ENCODE peak calls at places on chromosomes 1 and 21, in ten cellular contexts. D, N, Y, Q, P, A, Z, W, F and I are unnamed samples.

GRCh38 chr1:243490748-243491686 is 235.2 kb downstream of the SDCCAG8 start:
- DNase-seq in A (peak), F (no peak), Q (no peak), W (peak), Y (no peak), D (no peak), N (no peak), P (no peak), Z (no peak), I (no peak)

GRCh38 chr1:245552331-245552730 is 397.5 kb downstream of the KIF26B start:
- DNase-seq in Q (no peak), D (no peak), F (no peak), Z (no peak), A (no peak), N (no peak), P (no peak), W (no peak), Y (no peak), I (no peak)

GRCh38 chr21:44910229-44911065 is 10.3 kb downstream of the ITGB2 start:
- DNase-seq in Y (no peak), D (no peak), Q (no peak), N (no peak), Z (no peak), A (no peak), F (no peak), P (no peak), W (no peak), I (no peak)

GRCh38 chr1:94926915-94927404 is at the start of gene CNN3:
- DNase-seq in F (peak), Q (peak), N (peak), D (peak), Y (peak), P (peak), W (peak), Z (peak), A (peak), I (peak)

GRCh38 chr21:14453964-14454641 is 71.2 kb upstream of the HSPA13 start:
- DNase-seq in Y (no peak), Q (no peak), D (peak), N (no peak), A (no peak), F (no peak), Z (no peak), W (no peak), P (no peak), I (no peak)

GRCh38 chr1:46613661-46614603 is 2.7 kb downstream of the MOB3C start:
- DNase-seq in W (peak), D (peak), Y (peak), N (peak), A (peak), Q (peak), P (peak), F (peak), Z (peak), I (peak)

GRCh38 chr1:180515857-180516388 is 13.5 kb upstream of the ACBD6 start:
- DNase-seq in A (peak), W (peak), D (peak), P (peak), F (peak), Q (peak), Y (peak), N (peak), Z (peak), I (peak)

GRCh38 chr1:14910947-14911721 is 242.4 kb upstream of the TMEM51 start:
- DNase-seq in A (no peak), Y (no peak), P (no peak), D (no peak), Z (no peak), W (no peak), Q (no peak), N (peak), F (no peak), I (no peak)

GRCh38 chr1:220420700-220421099 is 107.2 kb upstream of the MARK1 start:
- DNase-seq in D (no peak), W (no peak), P (no peak), F (no peak), Q (no peak), A (no peak), N (no peak), Z (no peak), Y (no peak), I (no peak)

GRCh38 chr1:212520746-212521145 is 87.8 kb upstream of the ATF3 start:
- DNase-seq in W (no peak), Z (no peak), Y (no peak), P (no peak), F (no peak), N (no peak), Q (peak), D (no peak), A (no peak), I (no peak)

GRCh38 chr1:1175221-1176062 is 1.8 kb downstream of the TTLL10 start:
- DNase-seq in Y (no peak), D (no peak), N (no peak), F (no peak), Z (no peak), A (no peak), P (no peak), W (no peak), Q (no peak), I (no peak)

GRCh38 chr1:197850918-197851317 is 51.5 kb upstream of the C1orf53 start:
- DNase-seq in Z (no peak), Q (no peak), D (no peak), W (no peak), F (no peak), A (no peak), P (no peak), Y (no peak), N (no peak), I (no peak)

GRCh38 chr21:42336065-42336464 is 14.7 kb downstream of the TFF2 start:
- DNase-seq in Z (no peak), N (no peak), Q (no peak), Y (no peak), A (no peak), F (no peak), P (no peak), W (peak), D (peak), I (no peak)

GRCh38 chr1:230627767-230628166 is 14.5 kb upstream of the COG2 start:
- DNase-seq in Y (no peak), Z (no peak), N (no peak), W (no peak), F (no peak), D (no peak), A (no peak), Q (no peak), P (no peak), I (no peak)

GRCh38 chr1:172960019-172960418 is 90.7 kb downstream of the TNFSF18 start:
- DNase-seq in Y (no peak), D (no peak), N (no peak), F (no peak), Q (no peak), Z (no peak), A (peak), P (no peak), W (peak), I (no peak)

GRCh38 chr21:35298757-35299156 is 249.7 kb upstream of the RUNX1 start:
- DNase-seq in P (no peak), A (no peak), N (no peak), Q (no peak), D (no peak), Z (no peak), W (no peak), Y (no peak), F (no peak), I (no peak)

GRCh38 chr1:101261629-101262028 is 24.8 kb downstream of the S1PR1 start:
- DNase-seq in D (no peak), F (no peak), Q (no peak), P (no peak), Z (no peak), A (peak), Y (no peak), W (no peak), N (no peak), I (no peak)

GRCh38 chr1:110464340-110464739 is 13.4 kb downstream of the PROK1 start:
- DNase-seq in F (peak), P (no peak), N (no peak), W (peak), Y (no peak), Z (no peak), D (no peak), A (peak), Q (no peak), I (no peak)

GRCh38 chr1:14142397-14143095 is 442.6 kb downstream of the PRDM2 start:
- DNase-seq in A (peak), D (no peak), Q (no peak), W (no peak), F (no peak), N (no peak), Z (no peak), P (no peak), Y (no peak), I (no peak)

GRCh38 chr1:35717911-35718476 is 690 bp downstream of the C1orf216 start:
- DNase-seq in Y (peak), Z (peak), A (peak), F (peak), D (peak), N (no peak), W (peak), Q (peak), P (peak), I (no peak)

GRCh38 chr1:99441234-99442095 is 177.2 kb downstream of the PLPPR4 start:
- DNase-seq in Z (no peak), W (peak), D (no peak), A (peak), Y (no peak), F (no peak), Q (no peak), P (no peak), N (no peak), I (no peak)

GRCh38 chr1:154467768-154468102 is 34.3 kb upstream of the TDRD10 start:
- DNase-seq in Z (no peak), D (no peak), W (no peak), P (no peak), Q (no peak), A (no peak), Y (no peak), F (no peak), N (no peak), I (no peak)

GRCh38 chr1:88892146-88892877 is 945 bp upstream of the GTF2B start:
- DNase-seq in Q (no peak), Z (no peak), N (no peak), P (no peak), A (peak), W (peak), F (peak), Y (no peak), D (no peak), I (no peak)

GRCh38 chr1:25343872-25344271 is 5.7 kb downstream of the TMEM50A start:
- DNase-seq in Y (no peak), Z (peak), W (peak), A (peak), Q (no peak), P (no peak), D (no peak), N (no peak), F (no peak), I (no peak)

GRCh38 chr21:43298546-43299440 is 128.1 kb downstream of the SIK1 start:
- DNase-seq in Q (no peak), D (no peak), W (no peak), F (no peak), Y (no peak), N (no peak), A (no peak), Z (no peak), P (no peak), I (peak)

GRCh38 chr21:42513985-42514882 is 582 bp downstream of the SLC37A1 start:
- DNase-seq in N (no peak), Y (peak), A (no peak), Z (peak), P (peak), F (peak), D (peak), Q (peak), W (no peak), I (peak)

GRCh38 chr21:46064870-46065214 is 33.1 kb upstream of the COL6A2 start:
- DNase-seq in A (no peak), Q (no peak), F (no peak), W (no peak), P (no peak), Z (no peak), Y (no peak), D (no peak), N (peak), I (no peak)

GRCh38 chr1:47997289-47998200 is at the start of gene TRABD2B:
- DNase-seq in F (peak), N (peak), Y (peak), P (peak), A (peak), Z (peak), Q (peak), W (peak), D (peak), I (peak)

GRCh38 chr1:3495776-3496745 is 41.6 kb downstream of the ARHGEF16 start:
- DNase-seq in Q (no peak), D (no peak), Z (no peak), Y (no peak), N (no peak), F (no peak), W (peak), A (peak), P (no peak), I (no peak)

GRCh38 chr1:38558055-38558454 is 301.5 kb downstream of the RRAGC start:
- DNase-seq in Y (no peak), D (peak), Q (no peak), F (no peak), P (no peak), W (no peak), Z (no peak), N (no peak), A (no peak), I (peak)

GRCh38 chr21:8991088-8991907 is 1530.1 kb upstream of the TPTE start:
- DNase-seq in Q (no peak), W (no peak), N (no peak), Y (no peak), F (peak), A (peak), P (no peak), Z (no peak), D (no peak), I (no peak)

GRCh38 chr1:91527781-91528180 is 27.1 kb downstream of the CDC7 start:
- DNase-seq in F (no peak), A (no peak), D (no peak), N (no peak), W (no peak), Y (no peak), Q (no peak), P (no peak), Z (no peak), I (no peak)

GRCh38 chr1:202255343-202255742 is 61.7 kb downstream of the LGR6 start:
- DNase-seq in A (no peak), Y (no peak), W (peak), D (no peak), P (no peak), F (no peak), N (no peak), Z (no peak), Q (no peak), I (no peak)

GRCh38 chr21:39014751-39015150 is 168.5 kb downstream of the PSMG1 start:
- DNase-seq in W (peak), Z (no peak), Q (no peak), Y (no peak), N (no peak), F (peak), D (no peak), P (no peak), A (peak), I (no peak)

GRCh38 chr1:69263982-69264381 is 303.7 kb upstream of the LRRC7 start:
- DNase-seq in P (no peak), F (no peak), W (no peak), N (no peak), Y (no peak), Z (no peak), A (peak), Q (no peak), D (no peak), I (no peak)

GRCh38 chr1:166164995-166165660 is 1.7 kb downstream of the FAM78B start:
- DNase-seq in N (no peak), F (peak), Z (peak), Q (peak), A (peak), Y (peak), W (peak), D (peak), P (peak), I (peak)

GRCh38 chr1:166166400-166166699 is 451 bp downstream of the FAM78B start:
- DNase-seq in W (no peak), Y (no peak), N (no peak), Z (peak), P (no peak), A (no peak), F (no peak), D (peak), Q (no peak), I (no peak)

GRCh38 chr1:166167395-166167922 is 658 bp upstream of the FAM78B start:
- DNase-seq in P (no peak), Z (no peak), N (no peak), D (no peak), W (no peak), A (no peak), Y (no peak), Q (no peak), F (no peak), I (no peak)

GRCh38 chr1:166165661-166166399 is 971 bp downstream of the FAM78B start:
- DNase-seq in D (peak), Z (no peak), Q (peak), W (no peak), A (peak), F (peak), Y (peak), N (peak), P (no peak), I (peak)

DNA sequence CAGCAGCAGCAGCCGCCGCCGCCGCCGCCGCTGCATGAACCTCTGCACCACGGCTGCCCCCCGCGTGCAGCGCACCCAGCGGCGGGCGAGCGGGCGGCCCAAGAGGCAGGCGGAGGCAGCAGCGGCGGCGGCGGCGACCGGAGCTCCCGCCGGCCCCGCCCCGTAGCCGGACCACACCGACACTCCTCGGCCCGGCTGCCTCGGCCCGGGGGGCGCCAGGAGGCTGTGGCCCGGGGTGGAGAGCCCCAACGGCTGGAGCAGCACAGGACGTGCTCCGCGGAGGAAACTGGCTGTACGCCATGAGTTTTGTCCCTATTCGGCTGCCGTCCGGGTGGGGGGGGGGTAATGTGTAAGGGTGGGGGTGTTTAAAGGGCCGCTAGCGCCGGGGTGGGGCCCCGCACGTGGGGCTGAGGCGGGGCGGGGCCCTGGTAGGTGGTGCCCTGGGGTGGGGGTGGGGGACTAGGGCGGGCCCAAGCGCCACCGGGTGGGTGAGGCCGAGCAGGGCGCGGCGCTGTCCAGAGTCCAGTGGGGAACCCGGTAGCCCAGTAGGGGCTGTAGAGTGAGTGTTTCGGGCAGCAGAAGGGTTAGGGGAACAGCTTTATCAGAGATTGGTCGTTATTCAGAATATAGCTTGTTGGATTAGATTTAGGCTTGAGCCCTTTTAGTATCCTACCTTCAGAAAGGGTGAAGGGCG is at the start of gene FAM78B:
- DNase-seq in W (peak), N (peak), Q (peak), P (peak), Z (peak), Y (peak), D (peak), F (peak), A (peak), I (peak)
- TF ChIP-seq CTCF in W (no peak), N (no peak), Q (no peak), P (peak), Z (peak), Y (no peak), D (peak), F (no peak), A (no peak), I (no peak)

GRCh38 chr1:162996261-162996660 is 72.9 kb upstream of the RGS4 start:
- DNase-seq in Y (no peak), D (no peak), P (no peak), F (no peak), A (no peak), W (peak), Q (no peak), Z (no peak), N (no peak), I (no peak)
- TF ChIP-seq CTCF in Y (no peak), D (no peak), P (no peak), F (no peak), A (no peak), W (no peak), Q (no peak), Z (no peak), N (no peak), I (no peak)

DNA sequence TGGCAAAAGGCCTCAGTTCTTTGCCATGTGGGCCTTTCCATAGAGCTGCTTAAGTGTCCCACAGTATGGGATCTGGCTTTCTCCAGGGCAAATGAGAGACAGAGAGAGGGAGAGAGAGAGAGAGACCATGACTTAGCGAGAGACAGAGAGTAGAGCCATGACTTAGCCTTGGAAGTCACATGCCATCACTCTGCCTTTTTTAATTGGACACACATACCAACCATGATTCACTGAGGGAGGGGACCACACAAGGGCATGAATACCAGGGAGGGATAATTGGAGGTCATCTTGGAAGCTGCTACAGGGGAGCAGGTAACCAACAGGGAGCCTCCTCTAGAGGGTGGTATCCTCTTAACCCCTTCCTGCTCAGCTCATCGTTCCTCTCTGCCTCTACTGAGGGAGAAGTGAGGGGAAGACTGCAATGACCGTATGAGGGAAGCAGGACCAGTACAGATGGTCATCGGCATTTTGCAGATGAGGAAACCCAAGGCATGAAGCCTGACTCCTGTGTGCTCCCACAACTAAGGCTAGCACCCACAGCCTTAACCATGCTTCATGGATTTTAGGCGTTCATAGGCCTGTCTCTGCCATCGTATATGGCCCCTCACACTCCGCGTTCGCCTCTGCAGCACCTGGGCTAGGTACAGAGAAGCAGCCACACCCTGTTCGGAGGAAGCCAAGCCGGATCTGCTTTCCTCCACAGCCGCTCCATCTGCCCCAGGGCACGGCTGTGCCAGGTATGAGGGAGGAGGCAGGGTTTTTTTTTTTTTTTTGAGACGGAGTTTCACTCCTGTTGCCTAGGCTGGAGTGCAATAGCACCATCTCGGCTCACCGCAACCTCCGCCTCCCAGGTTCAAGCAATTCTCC is 38.6 kb downstream of the MEF2D start:
- DNase-seq in F (no peak), Z (no peak), D (no peak), A (no peak), Q (peak), Y (no peak), P (no peak), W (no peak), N (peak), I (no peak)
- TF ChIP-seq CTCF in F (no peak), Z (no peak), D (no peak), A (no peak), Q (no peak), Y (no peak), P (no peak), W (no peak), N (no peak), I (no peak)

GRCh38 chr1:93619507-93620168 is 62.0 kb downstream of the BCAR3 start:
- DNase-seq in N (no peak), A (no peak), P (no peak), Z (no peak), W (no peak), Q (no peak), D (no peak), F (peak), Y (no peak), I (no peak)
- TF ChIP-seq CTCF in N (no peak), A (no peak), P (no peak), Z (no peak), W (no peak), Q (no peak), D (peak), F (no peak), Y (no peak), I (no peak)

GRCh38 chr1:17212487-17213121 is 7.7 kb downstream of the PADI1 start:
- DNase-seq in Q (no peak), A (peak), W (peak), D (peak), Z (peak), F (no peak), Y (no peak), P (no peak), N (no peak), I (no peak)

GRCh38 chr1:17213433-17214148 is 8.7 kb downstream of the PADI1 start:
- DNase-seq in Y (no peak), W (no peak), Q (no peak), A (no peak), P (no peak), N (no peak), Z (no peak), F (no peak), D (no peak), I (no peak)

GRCh38 chr1:17210176-17210575 is 5.2 kb downstream of the PADI1 start:
- DNase-seq in Z (no peak), N (no peak), Q (no peak), W (no peak), P (no peak), Y (no peak), D (no peak), F (no peak), A (no peak), I (no peak)

GRCh38 chr1:17211377-17211776 is 6.4 kb downstream of the PADI1 start:
- DNase-seq in P (no peak), Y (no peak), A (no peak), Q (no peak), W (no peak), D (no peak), N (no peak), Z (no peak), F (no peak), I (no peak)

GRCh38 chr1:17212009-17212408 is 7.1 kb downstream of the PADI1 start:
- DNase-seq in D (no peak), Q (no peak), Y (no peak), N (no peak), W (no peak), Z (no peak), A (no peak), P (no peak), F (no peak), I (no peak)
- TF ChIP-seq CTCF in D (no peak), Q (no peak), Y (no peak), N (peak), W (no peak), Z (no peak), A (no peak), P (no peak), F (no peak), I (no peak)